ENCODE peak calls at places on chromosomes 1 and 21, in six cellular contexts. B is body of pancreas, C is thoracic aorta, X is NCI-H146, S is left colon, U is anterior cingulate cortex. M is an unnamed sample.

GRCh38 chr1:198497326-198498220 is 42.9 kb downstream of the ATP6V1G3 start:
- DNase-seq in U (no peak), B (no peak), S (no peak), X (no peak), C (no peak), M (peak; percentile 55)

GRCh38 chr1:93598396-93598795 is 83.2 kb downstream of the BCAR3 start:
- DNase-seq in S (no peak), X (no peak), C (no peak), B (no peak), U (no peak), M (no peak)

GRCh38 chr1:156741613-156741983 is 710 bp upstream of the MRPL24 start:
- DNase-seq in X (no peak), B (no peak), S (no peak), C (no peak), U (no peak), M (no peak)

GRCh38 chr1:213391445-213391844 is 340.4 kb downstream of the RPS6KC1 start:
- DNase-seq in B (no peak), X (no peak), C (no peak), U (no peak), S (no peak), M (no peak)

GRCh38 chr1:9384751-9385245 is 92.1 kb downstream of the SPSB1 start:
- DNase-seq in X (no peak), S (peak; percentile 56), B (no peak), U (no peak), C (no peak), M (peak; percentile 76)

GRCh38 chr1:173603056-173603591 is at the start of gene SLC9C2:
- DNase-seq in U (no peak), X (no peak), C (no peak), S (no peak), B (peak; percentile 60), M (peak; percentile 20)

GRCh38 chr21:25791321-25791720 is 56.5 kb downstream of the GABPA start:
- DNase-seq in C (no peak), B (no peak), S (no peak), X (peak; percentile 7), U (no peak), M (no peak)

GRCh38 chr1:54425152-54425584 is 19.0 kb upstream of the SSBP3 start:
- DNase-seq in X (no peak), B (no peak), C (no peak), S (peak; percentile 76), U (no peak), M (no peak)

GRCh38 chr1:22139066-22139594 is 3.8 kb downstream of the WNT4 start:
- DNase-seq in B (no peak), S (no peak), U (no peak), C (no peak), X (peak; percentile 41), M (no peak)

GRCh38 chr1:228723921-228724320 is 11.4 kb upstream of the RHOU start:
- DNase-seq in S (no peak), B (no peak), X (no peak), U (no peak), C (no peak), M (no peak)

GRCh38 chr1:202579806-202580205 is 130.4 kb downstream of the SYT2 start:
- DNase-seq in S (no peak), X (no peak), C (no peak), B (no peak), U (no peak), M (no peak)

GRCh38 chr1:10564063-10564462 is 89.3 kb downstream of the PEX14 start:
- DNase-seq in U (no peak), C (no peak), B (no peak), X (no peak), S (no peak), M (no peak)

GRCh38 chr1:30920827-30921226 is 12.3 kb upstream of the SDC3 start:
- DNase-seq in X (no peak), C (no peak), S (no peak), U (no peak), B (no peak), M (no peak)

GRCh38 chr1:11134352-11135266 is 34.9 kb upstream of the EXOSC10 start:
- DNase-seq in S (no peak), X (no peak), U (no peak), C (no peak), B (no peak), M (no peak)

GRCh38 chr1:226635456-226635941 is 86.9 kb downstream of the STUM start:
- DNase-seq in X (no peak), S (peak; percentile 22), C (no peak), B (no peak), U (no peak), M (no peak)

GRCh38 chr1:43786975-43787374 is 79.6 kb downstream of the ST3GAL3 start:
- DNase-seq in X (no peak), S (peak; percentile 74), U (no peak), B (no peak), C (no peak), M (no peak)

GRCh38 chr1:177209357-177209756 is 38.6 kb downstream of the BRINP2 start:
- DNase-seq in B (peak; percentile 27), C (peak; percentile 39), X (no peak), U (no peak), S (peak; percentile 78), M (peak; percentile 83)